ENCODE peak calls at places on chromosomes 5 and 9, in four cellular contexts. H is WTC11; F is CD4-positive, alpha-beta T cell; K is dorsolateral prefrontal cortex. L is an unnamed sample.

GRCh38 chr9:34145165-34145564 is 18.7 kb upstream of the DCAF12 start:
- DNase-seq in H (no peak), F (no peak), K (no peak), L (no peak)

GRCh38 chr5:111364992-111365391 is 140.8 kb downstream of the CAMK4 start:
- DNase-seq in H (no peak), F (no peak), K (no peak), L (no peak)

GRCh38 chr9:711761-712523 is 129.6 kb upstream of the DMRT1 start:
- DNase-seq in H (no peak), F (no peak), K (no peak), L (no peak)

GRCh38 chr9:3088166-3088702 is 244.3 kb upstream of the PUM3 start:
- DNase-seq in H (peak), F (no peak), K (no peak), L (no peak)

GRCh38 chr5:102664946-102665345 is 90.2 kb upstream of the PAM start:
- DNase-seq in H (no peak), F (no peak), K (no peak), L (no peak)

GRCh38 chr5:165881259-165881658 is 2375.8 kb downstream of the MAT2B start:
- DNase-seq in H (no peak), F (no peak), K (no peak), L (no peak)

GRCh38 chr9:117945286-117945685 is 241.1 kb downstream of the TLR4 start:
- DNase-seq in H (no peak), F (no peak), K (no peak), L (no peak)

GRCh38 chr5:112647428-112647827 is 90.3 kb upstream of the APC start:
- DNase-seq in H (peak), F (no peak), K (no peak), L (no peak)

GRCh38 chr5:180785151-180785781 is 17.3 kb downstream of the MGAT1 start:
- DNase-seq in H (peak), F (no peak), K (no peak), L (no peak)

GRCh38 chr5:180119031-180119885 is 47.7 kb upstream of the RNF130 start:
- DNase-seq in H (no peak), F (no peak), K (peak), L (peak)

GRCh38 chr5:143893638-143894037 is 81.7 kb downstream of the HMHB1 start:
- DNase-seq in H (no peak), F (no peak), K (no peak), L (no peak)

GRCh38 chr9:95004452-95005275 is 278.2 kb downstream of the AOPEP start:
- DNase-seq in H (peak), F (peak), K (no peak), L (peak)

GRCh38 chr5:108079754-108080153 is 302.1 kb downstream of the FBXL17 start:
- DNase-seq in H (no peak), F (no peak), K (no peak), L (no peak)

GRCh38 chr5:612498-613424 is 621 bp downstream of the CEP72 start:
- DNase-seq in H (no peak), F (no peak), K (no peak), L (no peak)

GRCh38 chr5:548256-548655 is 24.0 kb upstream of the SLC9A3 start:
- DNase-seq in H (peak), F (no peak), K (no peak), L (no peak)

GRCh38 chr9:82524407-82524806 is 535.8 kb downstream of the SPATA31D1 start:
- DNase-seq in H (no peak), F (no peak), K (no peak), L (no peak)

GRCh38 chr5:116536279-116537161 is 38.1 kb downstream of the SEMA6A start:
- DNase-seq in H (no peak), F (no peak), K (no peak), L (no peak)

GRCh38 chr9:114299286-114300152 is 23.4 kb upstream of the ORM1 start:
- DNase-seq in H (no peak), F (no peak), K (no peak), L (no peak)

GRCh38 chr9:18826248-18826647 is 206.8 kb downstream of the SAXO1 start:
- DNase-seq in H (no peak), F (no peak), K (no peak), L (no peak)

GRCh38 chr9:91676042-91676441 is 252.4 kb upstream of the NFIL3 start:
- DNase-seq in H (no peak), F (no peak), K (no peak), L (no peak)

GRCh38 chr9:14321517-14322125 is 7.7 kb upstream of the NFIB start:
- DNase-seq in H (no peak), F (no peak), K (no peak), L (no peak)

GRCh38 chr9:20012232-20012631 is 223.4 kb upstream of the SLC24A2 start:
- DNase-seq in H (no peak), F (no peak), K (no peak), L (no peak)

GRCh38 chr9:105205787-105206511 is 38.5 kb upstream of the SLC44A1 start:
- DNase-seq in H (no peak), F (no peak), K (no peak), L (no peak)

GRCh38 chr5:173397531-173397930 is 69.3 kb upstream of the STC2 start:
- DNase-seq in H (no peak), F (no peak), K (no peak), L (no peak)

GRCh38 chr9:117258201-117258866 is 156.5 kb downstream of the ASTN2 start:
- DNase-seq in H (no peak), F (no peak), K (no peak), L (no peak)

GRCh38 chr5:95959051-95959963 is 2.3 kb downstream of the ELL2 start:
- DNase-seq in H (no peak), F (no peak), K (no peak), L (no peak)

GRCh38 chr5:54469655-54470054 is 14.2 kb downstream of the HSPB3 start:
- DNase-seq in H (no peak), F (no peak), K (no peak), L (no peak)

GRCh38 chr9:37034320-37034937 is 361 bp upstream of the PAX5 start:
- DNase-seq in H (peak), F (no peak), K (no peak), L (peak)

GRCh38 chr9:107636596-107637405 is 147.2 kb upstream of the KLF4 start:
- DNase-seq in H (no peak), F (no peak), K (no peak), L (no peak)

GRCh38 chr9:26809795-26810194 is 82.8 kb downstream of the CAAP1 start:
- DNase-seq in H (no peak), F (no peak), K (no peak), L (no peak)

GRCh38 chr9:87178353-87178752 is 231.0 kb upstream of the GAS1 start:
- DNase-seq in H (no peak), F (no peak), K (no peak), L (no peak)

GRCh38 chr9:89440548-89440947 is 57.4 kb downstream of the SEMA4D start:
- DNase-seq in H (no peak), F (peak), K (no peak), L (no peak)

GRCh38 chr5:26121343-26121742 is 917.0 kb downstream of the CDH9 start:
- DNase-seq in H (peak), F (no peak), K (no peak), L (no peak)

GRCh38 chr5:131417240-131417869 is 153.5 kb downstream of the CDC42SE2 start:
- DNase-seq in H (peak), F (peak), K (peak), L (peak)

GRCh38 chr5:51495672-51496071 is 112.4 kb downstream of the ISL1 start:
- DNase-seq in H (no peak), F (no peak), K (no peak), L (no peak)

GRCh38 chr5:1364211-1364610 is 19.3 kb upstream of the CLPTM1L start:
- DNase-seq in H (no peak), F (no peak), K (no peak), L (no peak)

GRCh38 chr9:16074962-16075361 is 522.1 kb downstream of the CCDC171 start:
- DNase-seq in H (no peak), F (no peak), K (no peak), L (no peak)

DNA sequence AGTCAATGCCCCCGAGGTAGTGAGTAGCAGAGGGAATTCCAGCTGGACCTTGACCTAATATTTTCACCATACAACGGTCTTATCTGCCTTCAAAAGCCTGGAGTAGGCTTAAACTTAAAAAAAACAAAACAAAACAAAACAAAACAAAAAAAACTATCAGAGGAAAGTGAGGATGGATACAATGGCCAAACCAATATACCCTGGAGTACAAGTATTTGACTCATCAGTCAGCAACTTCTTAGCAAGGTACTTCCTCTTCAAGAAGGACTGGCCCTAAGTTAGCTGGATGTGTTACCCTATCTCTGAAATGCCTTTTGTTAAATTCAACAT is 160.6 kb upstream of the GNA14 start:
- DNase-seq in H (no peak), F (no peak), K (no peak), L (no peak)
- TF ChIP-seq CTCF in H (no peak), F (no peak), K (no peak), L (no peak)

DNA sequence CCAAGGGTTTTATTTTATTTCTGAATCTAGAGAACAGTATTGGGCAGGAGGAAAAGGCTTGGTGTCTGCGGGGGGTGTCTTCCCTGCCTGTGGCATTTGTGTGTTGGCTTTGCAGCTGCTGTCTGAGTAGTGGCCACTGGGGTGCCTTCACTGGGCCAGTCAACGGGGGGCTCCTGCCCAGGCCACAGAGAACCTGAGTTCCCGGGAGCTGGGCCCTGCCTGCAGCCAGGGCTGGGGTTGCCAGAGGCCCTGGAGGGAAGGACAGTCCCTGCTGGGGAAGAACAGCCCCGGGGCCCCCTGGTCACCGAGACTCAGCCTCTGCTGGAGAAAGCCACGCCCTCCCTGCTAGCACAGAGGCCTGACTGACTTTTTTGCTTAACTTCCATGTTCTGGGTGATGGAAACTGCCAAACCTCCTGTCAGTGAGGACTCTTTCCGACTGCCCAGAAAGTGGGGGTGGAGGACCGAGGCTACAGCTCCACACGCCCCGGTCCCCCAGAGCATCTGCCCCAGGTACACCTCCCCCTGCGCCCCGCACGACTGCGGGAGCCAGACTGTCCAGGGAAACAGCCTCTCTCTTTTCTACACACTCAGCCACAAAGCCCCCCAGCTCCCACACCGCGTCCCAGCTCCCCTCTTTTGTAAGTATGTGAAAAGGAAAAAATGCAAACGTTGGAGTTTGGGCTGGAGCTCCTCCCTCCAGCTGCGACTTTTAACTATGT is 133.4 kb downstream of the DAB2IP start:
- DNase-seq in H (peak), F (no peak), K (no peak), L (no peak)
- TF ChIP-seq CTCF in H (no peak), F (no peak), K (no peak), L (no peak)

DNA sequence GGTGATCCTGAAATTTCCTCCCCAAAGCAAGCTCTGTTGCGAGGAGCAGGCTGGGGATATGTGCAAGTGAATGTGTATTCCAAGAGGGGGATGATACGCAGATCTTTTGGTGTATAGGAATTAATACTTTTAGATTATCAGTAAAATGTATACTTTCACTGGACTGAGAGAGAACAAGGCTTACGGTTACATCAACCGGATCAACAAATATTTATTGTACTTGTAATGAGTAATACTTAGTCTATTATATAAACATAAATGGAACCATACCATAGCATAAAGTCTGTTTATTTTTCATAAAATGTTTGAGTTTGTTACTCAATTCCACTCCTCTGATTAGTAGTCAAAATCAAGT is 659 bp upstream of the PRKAA1 start:
- DNase-seq in H (no peak), F (no peak), K (no peak), L (no peak)
- TF ChIP-seq CTCF in H (no peak), F (no peak), K (no peak), L (no peak)

GRCh38 chr9:96875460-96876142 is 21.3 kb upstream of the ZNF782 start:
- DNase-seq in H (peak), F (peak), K (peak), L (no peak)
- TF ChIP-seq CTCF in H (peak), F (no peak), K (peak), L (no peak)

GRCh38 chr5:151719228-151719861 is 32.6 kb upstream of the SPARC start:
- DNase-seq in H (peak), F (no peak), K (no peak), L (no peak)
- TF ChIP-seq CTCF in H (peak), F (no peak), K (peak), L (no peak)

L was measured in activated B cell treated with CpG ODN at 0.5 μM for 24 hours.